ENCODE peak calls at places on chromosomes 2 and 18, in eight cellular contexts. C, U, G, A, L, H, R and Z are unnamed samples.

GRCh38 chr2:135182190-135182589 is 130.1 kb downstream of the RAB3GAP1 start:
- DNase-seq in C (no peak), U (no peak), G (no peak), A (no peak), L (no peak), H (no peak), R (no peak), Z (no peak)

GRCh38 chr2:39119732-39120520 is 925 bp downstream of the SOS1 start:
- DNase-seq in C (peak), U (peak), G (peak), A (no peak), L (peak), H (peak), R (peak), Z (no peak)

GRCh38 chr2:240391111-240392051 is 44.1 kb upstream of the GPC1 start:
- DNase-seq in C (no peak), U (peak), G (no peak), A (no peak), L (no peak), H (no peak), R (no peak), Z (no peak)

GRCh38 chr2:46384457-46384815 is 87.2 kb downstream of the EPAS1 start:
- DNase-seq in C (no peak), U (no peak), G (no peak), A (no peak), L (no peak), H (no peak), R (no peak), Z (no peak)

GRCh38 chr18:9642799-9643445 is 28.6 kb upstream of the PPP4R1 start:
- DNase-seq in C (peak), U (no peak), G (no peak), A (no peak), L (no peak), H (peak), R (no peak), Z (no peak)

GRCh38 chr2:9770308-9771100 is 72.8 kb upstream of the TAF1B start:
- DNase-seq in C (peak), U (peak), G (peak), A (no peak), L (peak), H (peak), R (peak), Z (no peak)

GRCh38 chr2:217195658-217196446 is 336.0 kb upstream of the TNP1 start:
- DNase-seq in C (no peak), U (no peak), G (no peak), A (no peak), L (no peak), H (no peak), R (no peak), Z (no peak)

GRCh38 chr2:227710986-227711385 is 6.8 kb downstream of the SLC19A3 start:
- DNase-seq in C (no peak), U (no peak), G (no peak), A (no peak), L (no peak), H (no peak), R (no peak), Z (no peak)

GRCh38 chr2:18247282-18248110 is 313.0 kb downstream of the RDH14 start:
- DNase-seq in C (no peak), U (no peak), G (no peak), A (no peak), L (no peak), H (peak), R (no peak), Z (no peak)